ENCODE peak calls at places on chromosomes 5 and 9, in four cellular contexts. C is CD8-positive, alpha-beta T cell; M is fibroblast of lung; X is naive thymus-derived CD4-positive, alpha-beta T cell. E is an unnamed sample. For H3K27me3, the result is how much of the 10 kb centered on the place peaks cover.

GRCh38 chr5:167565555-167565954 is 725.9 kb upstream of the WWC1 start:
- DNase-seq in C (no peak), M (peak), X (no peak), E (no peak)

GRCh38 chr5:140800816-140801493 is at the start of gene PCDHA3:
- DNase-seq in C (no peak), M (peak), X (no peak), E (no peak)

GRCh38 chr5:120228262-120229031 is 235.7 kb upstream of the PRR16 start:
- DNase-seq in C (no peak), M (no peak), X (no peak), E (no peak)

GRCh38 chr9:106862946-106863740 is at the start of gene ZNF462:
- DNase-seq in C (no peak), M (peak), X (no peak), E (peak)

GRCh38 chr9:107285292-107285691 is 2.2 kb downstream of the RAD23B start:
- DNase-seq in C (no peak), M (no peak), X (no peak), E (no peak)

GRCh38 chr5:136064510-136064909 is 35.7 kb downstream of the TGFBI start:
- DNase-seq in C (no peak), M (no peak), X (no peak), E (no peak)

GRCh38 chr5:159456261-159456660 is 126.0 kb upstream of the IL12B start:
- DNase-seq in C (no peak), M (no peak), X (no peak), E (no peak)

GRCh38 chr9:87605676-87606075 is 108.0 kb downstream of the DAPK1 start:
- DNase-seq in C (no peak), M (no peak), X (no peak), E (no peak)

GRCh38 chr5:39816111-39816834 is 391.5 kb upstream of the DAB2 start:
- DNase-seq in C (no peak), M (peak), X (no peak), E (no peak)

GRCh38 chr5:362189-362588 is 40.7 kb downstream of the AHRR start:
- DNase-seq in C (no peak), M (no peak), X (no peak), E (no peak)

GRCh38 chr5:170420809-170421412 is 31.7 kb upstream of the KCNMB1 start:
- DNase-seq in C (peak), M (peak), X (peak), E (peak)

GRCh38 chr9:121788686-121789366 is 137.4 kb downstream of the DAB2IP start:
- DNase-seq in C (no peak), M (no peak), X (no peak), E (no peak)

GRCh38 chr9:95507456-95508241 is 9.1 kb downstream of the PTCH1 start:
- DNase-seq in C (peak), M (peak), X (peak), E (peak)

GRCh38 chr5:135560858-135561257 is 17.9 kb downstream of the CXCL14 start:
- DNase-seq in C (peak), M (peak), X (peak), E (peak)

GRCh38 chr5:1642621-1643061 is 118.9 kb upstream of the LPCAT1 start:
- DNase-seq in C (no peak), M (no peak), X (no peak), E (no peak)

GRCh38 chr5:139462582-139463276 is at the start of gene ECSCR:
- DNase-seq in C (no peak), M (no peak), X (no peak), E (peak)
- H3K4me3 ChIP-seq in C (no peak), M (no peak), X (no peak), E (no peak)

GRCh38 chr5:154485850-154486426 is 7.9 kb upstream of the HAND1 start:
- DNase-seq in C (no peak), M (no peak), X (no peak), E (no peak)

GRCh38 chr5:154484393-154484944 is 6.4 kb upstream of the HAND1 start:
- DNase-seq in C (no peak), M (no peak), X (no peak), E (no peak)

GRCh38 chr5:154485092-154485491 is 7.1 kb upstream of the HAND1 start:
- DNase-seq in C (no peak), M (no peak), X (no peak), E (no peak)

GRCh38 chr5:154486427-154486866 is 8.4 kb upstream of the HAND1 start:
- DNase-seq in C (no peak), M (no peak), X (no peak), E (peak)

GRCh38 chr5:154487541-154487940 is 9.5 kb upstream of the HAND1 start:
- DNase-seq in C (no peak), M (no peak), X (peak), E (no peak)
- H3K27me3 ChIP-seq in C (under half), M (under half), X (under half), E (half or more)

GRCh38 chr9:109120204-109120789 is 550 bp upstream of the TMEM245 start:
- DNase-seq in C (no peak), M (no peak), X (no peak), E (no peak)
- H3K4me3 ChIP-seq in C (no peak), M (no peak), X (peak), E (no peak)

GRCh38 chr9:116152941-116153764 is 438 bp upstream of the PAPPA start:
- DNase-seq in C (no peak), M (peak), X (no peak), E (no peak)

GRCh38 chr9:116152390-116152789 is 1.2 kb upstream of the PAPPA start:
- DNase-seq in C (no peak), M (peak), X (no peak), E (no peak)

GRCh38 chr9:116149844-116150243 is 3.7 kb upstream of the PAPPA start:
- DNase-seq in C (no peak), M (peak), X (no peak), E (peak)

GRCh38 chr9:116151966-116152381 is 1.6 kb upstream of the PAPPA start:
- DNase-seq in C (no peak), M (peak), X (no peak), E (no peak)

DNA sequence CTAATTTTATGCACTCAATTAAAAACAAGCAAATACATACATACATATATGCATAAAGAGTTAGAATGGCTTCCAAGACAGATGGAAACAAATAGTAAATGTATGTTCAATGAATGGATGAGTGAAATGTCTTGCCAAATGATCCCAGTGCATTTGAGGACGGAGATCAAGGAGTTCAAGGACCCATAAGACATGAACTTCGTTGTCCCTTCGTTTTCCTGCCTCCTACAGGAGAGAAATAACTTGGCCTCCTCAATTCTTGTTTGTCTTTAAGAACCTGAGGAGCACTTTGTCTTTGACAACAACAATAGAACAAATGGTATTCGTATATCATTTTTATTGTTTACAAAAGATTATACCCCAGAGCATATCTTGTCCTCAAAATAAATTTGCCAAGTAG is 2.4 kb upstream of the PAPPA start:
- DNase-seq in C (no peak), M (no peak), X (no peak), E (no peak)
- H3K27me3 ChIP-seq in C (under half), M (under half), X (under half), E (under half)

GRCh38 chr9:137670391-137671195 is 51.8 kb downstream of the EHMT1 start:
- DNase-seq in C (no peak), M (no peak), X (no peak), E (peak)
- H3K4me3 ChIP-seq in C (no peak), M (no peak), X (no peak), E (no peak)

DNA sequence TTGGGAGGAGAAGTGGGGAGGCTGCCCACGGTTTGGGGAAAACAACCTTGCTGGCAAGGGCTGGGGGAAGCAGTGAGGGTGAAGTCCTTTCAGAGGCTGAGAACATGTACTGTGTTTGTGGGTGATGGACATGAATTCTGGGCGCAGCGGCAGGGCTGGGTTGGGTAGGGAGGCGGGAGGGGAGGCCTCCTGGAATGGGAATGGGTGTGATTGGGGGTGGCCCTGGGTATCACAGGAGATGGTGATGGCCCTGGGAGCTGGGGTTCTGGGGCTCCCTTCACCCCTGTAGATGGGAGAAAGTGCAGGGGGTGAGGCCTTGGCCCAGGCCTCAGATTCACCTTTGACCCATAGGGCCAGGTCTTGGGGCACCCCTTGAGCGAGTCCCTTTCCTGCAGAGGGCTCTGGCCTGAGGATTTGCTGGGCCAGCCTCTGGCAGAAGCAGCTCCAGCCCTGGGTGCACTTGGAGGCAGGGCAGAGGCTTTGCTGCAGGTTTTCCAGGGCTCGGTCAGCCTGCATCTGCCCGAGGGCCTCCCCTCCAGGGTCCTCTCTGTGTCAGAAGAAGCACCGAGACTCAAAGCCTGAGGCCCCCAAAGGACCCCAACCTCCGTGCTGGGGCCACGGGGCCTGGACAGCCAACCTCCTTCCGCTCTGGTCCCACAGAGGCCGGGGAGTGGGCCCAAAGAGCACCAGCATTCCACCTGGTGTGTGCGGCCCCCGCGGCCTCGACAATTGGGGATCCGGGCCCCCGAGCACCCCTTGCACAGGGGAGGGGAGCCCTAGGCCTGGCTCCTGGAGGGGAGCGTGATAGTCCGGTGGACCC is 1.4 kb upstream of the TOR4A start:
- DNase-seq in C (no peak), M (no peak), X (no peak), E (no peak)
- H3K27me3 ChIP-seq in C (under half), M (under half), X (under half), E (under half)

GRCh38 chr5:73160239-73160671 is 12.7 kb upstream of the TMEM174 start:
- DNase-seq in C (peak), M (no peak), X (peak), E (no peak)
- H3K4me3 ChIP-seq in C (no peak), M (no peak), X (no peak), E (no peak)

GRCh38 chr9:115058175-115058574 is 59.8 kb downstream of the TNC start:
- DNase-seq in C (no peak), M (no peak), X (no peak), E (no peak)
- H3K27me3 ChIP-seq in C (under half), M (under half), X (under half), E (under half)

GRCh38 chr9:16867571-16868311 is 2.7 kb downstream of the BNC2 start:
- DNase-seq in C (no peak), M (peak), X (no peak), E (peak)
- H3K4me3 ChIP-seq in C (no peak), M (peak), X (no peak), E (no peak)